ENCODE peak calls at places on chromosomes 3 and 15, in six cellular contexts. S is sigmoid colon, F is foreskin keratinocyte, U is left ventricle myocardium inferior, L is AG04450, P is pancreas. Y is an unnamed sample.

GRCh38 chr3:2765002-2765579 is 345.1 kb downstream of the IL5RA start:
- DNase-seq in S (no peak), F (no peak), U (no peak), L (no peak), P (no peak), Y (no peak)

GRCh38 chr3:27311400-27311799 is 57.8 kb downstream of the NEK10 start:
- DNase-seq in S (no peak), F (peak; percentile 83), U (no peak), L (peak; percentile 70), P (no peak), Y (no peak)

GRCh38 chr3:20080956-20081554 is 40.8 kb downstream of the KAT2B start:
- DNase-seq in S (peak; percentile 66), F (peak; percentile 55), U (peak; percentile 84), L (no peak), P (peak; percentile 89), Y (no peak)

GRCh38 chr3:16290007-16290826 is 25.2 kb downstream of the OXNAD1 start:
- DNase-seq in S (no peak), F (peak; percentile 26), U (no peak), L (peak; percentile 21), P (no peak), Y (peak; percentile 44)

GRCh38 chr3:127412578-127413317 is 124.9 kb upstream of the PRR20G start:
- DNase-seq in S (peak; percentile 48), F (no peak), U (no peak), L (no peak), P (no peak), Y (peak; percentile 3)

GRCh38 chr3:137972401-137972800 is 37.6 kb upstream of the CLDN18 start:
- DNase-seq in S (no peak), F (no peak), U (no peak), L (no peak), P (no peak), Y (no peak)

GRCh38 chr3:11405323-11405722 is 133.1 kb downstream of the ATG7 start:
- DNase-seq in S (no peak), F (no peak), U (no peak), L (no peak), P (no peak), Y (no peak)

GRCh38 chr3:189689625-189690024 is 58.4 kb downstream of the TP63 start:
- DNase-seq in S (no peak), F (peak; percentile 55), U (no peak), L (no peak), P (no peak), Y (no peak)

GRCh38 chr3:127411083-127411727 is 123.4 kb upstream of the PRR20G start:
- DNase-seq in S (peak; percentile 29), F (no peak), U (no peak), L (no peak), P (no peak), Y (no peak)

GRCh38 chr3:196849180-196849721 is 18.5 kb upstream of the SENP5 start:
- DNase-seq in S (no peak), F (no peak), U (no peak), L (no peak), P (no peak), Y (no peak)

GRCh38 chr3:142027295-142027694 is 122.0 kb downstream of the TFDP2 start:
- DNase-seq in S (no peak), F (no peak), U (no peak), L (no peak), P (no peak), Y (no peak)

GRCh38 chr3:48656061-48656840 is 6.4 kb downstream of the CELSR3 start:
- DNase-seq in S (peak; percentile 89), F (peak; percentile 70), U (peak; percentile 84), L (no peak), P (peak; percentile 93), Y (peak; percentile 86)

GRCh38 chr3:115626711-115627110 is 3.4 kb downstream of the GAP43 start:
- DNase-seq in S (no peak), F (no peak), U (no peak), L (no peak), P (no peak), Y (no peak)

GRCh38 chr3:45546636-45547201 is 47.8 kb upstream of the LIMD1 start:
- DNase-seq in S (no peak), F (no peak), U (no peak), L (no peak), P (no peak), Y (no peak)

GRCh38 chr15:66587749-66588148 is 22.0 kb upstream of the LCTL start:
- DNase-seq in S (no peak), F (no peak), U (no peak), L (no peak), P (no peak), Y (no peak)

GRCh38 chr3:132344666-132345280 is 27.6 kb downstream of the ACP3 start:
- DNase-seq in S (no peak), F (peak; percentile 53), U (no peak), L (no peak), P (no peak), Y (no peak)

GRCh38 chr3:41881233-41881821 is 80.6 kb downstream of the ULK4 start:
- DNase-seq in S (no peak), F (peak; percentile 29), U (no peak), L (no peak), P (no peak), Y (peak; percentile 1)

GRCh38 chr3:138890555-138891187 is 55.9 kb upstream of the PIK3CB start:
- DNase-seq in S (no peak), F (no peak), U (no peak), L (no peak), P (no peak), Y (no peak)

GRCh38 chr3:17865626-17866025 is 123.2 kb upstream of the TBC1D5 start:
- DNase-seq in S (no peak), F (no peak), U (no peak), L (no peak), P (no peak), Y (no peak)

GRCh38 chr3:192514754-192515660 is 212.3 kb downstream of the FGF12 start:
- DNase-seq in S (no peak), F (peak; percentile 3), U (no peak), L (no peak), P (peak; percentile 88), Y (no peak)

GRCh38 chr15:64948916-64949315 is 37.2 kb downstream of the ANKDD1A start:
- DNase-seq in S (no peak), F (no peak), U (no peak), L (no peak), P (no peak), Y (no peak)

GRCh38 chr15:60507596-60508424 is 28.9 kb upstream of the ICE2 start:
- DNase-seq in S (peak; percentile 69), F (peak; percentile 66), U (no peak), L (peak; percentile 38), P (no peak), Y (peak; percentile 72)

GRCh38 chr3:176274161-176274560 is 923.1 kb downstream of the TBL1XR1 start:
- DNase-seq in S (no peak), F (peak; percentile 70), U (no peak), L (no peak), P (no peak), Y (no peak)

GRCh38 chr15:31799711-31800321 is 230.5 kb upstream of the CHRNA7 start:
- DNase-seq in S (no peak), F (no peak), U (peak; percentile 36), L (no peak), P (no peak), Y (no peak)

GRCh38 chr3:197151562-197151961 is 121.9 kb upstream of the MELTF start:
- DNase-seq in S (no peak), F (peak; percentile 37), U (no peak), L (peak; percentile 18), P (no peak), Y (no peak)

GRCh38 chr15:49620174-49620573 is 444 bp downstream of the FAM227B start:
- DNase-seq in S (no peak), F (no peak), U (no peak), L (no peak), P (no peak), Y (no peak)

GRCh38 chr3:37801966-37802365 is 59.7 kb upstream of the CTDSPL start:
- DNase-seq in S (no peak), F (no peak), U (no peak), L (no peak), P (no peak), Y (no peak)

GRCh38 chr3:111730143-111730542 is 128.9 kb upstream of the PHLDB2 start:
- DNase-seq in S (no peak), F (peak; percentile 91), U (no peak), L (no peak), P (no peak), Y (no peak)

GRCh38 chr3:29693863-29694262 is 413.0 kb downstream of the RBMS3 start:
- DNase-seq in S (no peak), F (peak; percentile 92), U (no peak), L (peak; percentile 71), P (no peak), Y (no peak)

GRCh38 chr3:71530903-71531535 is 52.5 kb downstream of the FOXP1 start:
- DNase-seq in S (no peak), F (no peak), U (peak; percentile 19), L (no peak), P (no peak), Y (no peak)
- H3K27ac ChIP-seq in S (no peak overlapping the region), F (no peak overlapping the region), U (peak overlapping the region; percentile 2), L (no peak overlapping the region), P (no peak overlapping the region), Y (no peak overlapping the region)

GRCh38 chr3:13851997-13852637 is 27.8 kb downstream of the WNT7A start:
- DNase-seq in S (no peak), F (peak; percentile 80), U (no peak), L (no peak), P (no peak), Y (no peak)
- H3K27me3 ChIP-seq in S (no peaks in the 10 kb centered on the region), F (no peaks in the 10 kb centered on the region), U (peaks cover 96% of the 10 kb centered on the region), L (no peaks in the 10 kb centered on the region), P (no peaks in the 10 kb centered on the region), Y (no peaks in the 10 kb centered on the region)

DNA sequence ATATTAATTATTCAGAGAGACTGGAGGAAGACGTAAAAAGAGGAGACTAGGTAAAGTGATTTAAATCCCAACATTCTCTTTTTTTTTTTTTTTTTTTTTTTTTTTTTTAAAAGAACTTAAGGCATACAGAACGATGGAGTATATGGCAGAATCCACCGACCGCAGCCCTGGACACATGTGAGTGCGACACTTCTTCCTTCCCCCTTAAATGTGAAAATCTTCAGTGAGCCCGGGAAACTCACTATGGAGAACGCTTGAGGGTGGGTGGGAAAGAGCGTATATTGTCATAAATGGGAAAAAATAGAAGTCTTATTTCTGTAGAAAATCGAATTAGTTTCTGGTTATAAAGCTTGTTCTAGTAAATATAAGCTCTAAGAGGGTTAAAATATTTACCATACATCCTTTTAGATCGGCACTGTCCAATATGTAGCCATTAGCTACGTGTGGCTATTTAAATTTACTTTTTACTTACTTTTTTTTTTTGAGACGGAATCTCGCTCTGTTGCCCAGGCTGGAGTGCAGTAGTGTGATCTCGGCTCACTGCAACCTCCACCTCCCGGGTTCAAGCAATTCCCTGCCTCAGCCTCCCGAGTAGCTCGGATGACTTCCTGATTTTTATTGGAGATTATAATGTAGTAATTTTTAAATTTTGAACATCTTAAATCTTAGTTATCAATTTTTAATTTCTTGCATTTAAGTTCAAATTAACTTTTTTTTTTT is 930 bp downstream of the NMD3 start:
- DNase-seq in S (no peak), F (no peak), U (no peak), L (no peak), P (no peak), Y (no peak)
- H3K27ac ChIP-seq in S (peak overlapping the region; percentile 91), F (peak overlapping the region; percentile 81), U (peak overlapping the region; percentile 97), L (no peak overlapping the region), P (no peak overlapping the region), Y (peak overlapping the region; percentile 97)

DNA sequence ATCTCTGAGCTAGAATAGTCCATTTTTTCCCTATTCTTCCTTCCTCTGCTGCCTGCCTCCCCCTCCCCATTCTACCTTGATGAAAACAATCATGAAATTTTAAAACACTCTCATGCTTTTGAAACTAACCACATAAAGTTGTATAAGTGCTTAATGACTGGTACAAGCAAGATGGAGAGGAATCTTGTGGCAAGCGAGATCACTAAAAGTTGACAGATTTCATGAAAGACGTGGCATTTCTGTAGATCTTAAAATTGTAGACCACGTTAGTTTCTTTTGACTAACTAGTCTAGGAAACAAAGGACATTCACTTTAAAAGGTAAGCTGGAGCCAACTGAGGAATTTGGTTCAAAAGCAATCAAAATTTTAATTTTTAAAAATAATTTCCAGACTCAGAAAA is 35.4 kb downstream of the HHLA2 start:
- DNase-seq in S (no peak), F (no peak), U (no peak), L (no peak), P (no peak), Y (no peak)
- H3K27me3 ChIP-seq in S (no peaks in the 10 kb centered on the region), F (no peaks in the 10 kb centered on the region), U (peaks cover 4% of the 10 kb centered on the region), L (no peaks in the 10 kb centered on the region), P (no peaks in the 10 kb centered on the region), Y (no peaks in the 10 kb centered on the region)